ENCODE peak calls at places on chromosomes 11 and 22, in ten cellular contexts. L is lower leg skin; H is CD4-positive, alpha-beta T cell; G is COR-L47; N is astrocyte of the spinal cord; O is cardiac fibroblast; R is LHCN-M2; B is skeletal muscle cell; V is nucleus accumbens; Q is GDM1. E is an unnamed sample.
A peak's percentile ranks its signal among the peaks of the same experiment; 100 is the strongest.

GRCh38 chr11:76184551-76184993 is 21.7 kb downstream of the WNT11 start:
- DNase-seq in R (no peak), Q (no peak), G (no peak), L (no peak), B (no peak), V (no peak), O (no peak), H (no peak), N (no peak), E (no peak)

GRCh38 chr11:67648796-67649613 is 1.5 kb downstream of the ACY3 start:
- DNase-seq in H (no peak), Q (peak; percentile 82), O (no peak), R (no peak), G (no peak), N (no peak), V (no peak), L (no peak), B (no peak), E (no peak)

GRCh38 chr22:18057568-18058209 is 20.1 kb upstream of the PEX26 start:
- DNase-seq in Q (no peak), G (no peak), V (no peak), H (no peak), L (peak; percentile 79), N (peak; percentile 98), R (peak; percentile 93), O (peak; percentile 99), B (peak; percentile 98), E (peak; percentile 90)

GRCh38 chr11:103582351-103582909 is 454.0 kb upstream of the DDI1 start:
- DNase-seq in O (peak; percentile 31), V (no peak), G (no peak), N (no peak), H (no peak), Q (no peak), L (no peak), B (no peak), R (peak; percentile 16), E (no peak)

GRCh38 chr11:16857186-16857585 is 118.7 kb downstream of the C11orf58 start:
- DNase-seq in H (no peak), O (no peak), N (no peak), L (no peak), Q (no peak), G (no peak), R (no peak), V (no peak), B (no peak), E (no peak)

GRCh38 chr11:128453444-128454336 is 133.7 kb downstream of the ETS1 start:
- DNase-seq in Q (no peak), B (peak; percentile 96), V (no peak), R (peak; percentile 84), G (no peak), L (peak; percentile 81), H (no peak), N (peak; percentile 94), O (peak; percentile 94), E (peak; percentile 87)

GRCh38 chr11:128776434-128777284 is 82.8 kb downstream of the FLI1 start:
- DNase-seq in L (no peak), N (peak; percentile 45), V (no peak), H (peak; percentile 17), Q (no peak), R (peak; percentile 34), O (peak; percentile 55), B (no peak), G (no peak), E (no peak)

GRCh38 chr22:21624120-21624879 is 5.5 kb downstream of the YDJC start:
- DNase-seq in V (no peak), G (no peak), H (no peak), R (no peak), O (peak; percentile 26), Q (no peak), L (no peak), B (no peak), N (no peak), E (no peak)

GRCh38 chr22:17897411-17897810 is 123.1 kb upstream of the BID start:
- DNase-seq in L (no peak), V (no peak), B (no peak), H (no peak), R (no peak), N (no peak), O (no peak), Q (no peak), G (no peak), E (no peak)

GRCh38 chr11:8092587-8093424 is 11.8 kb downstream of the TUB start:
- DNase-seq in N (peak; percentile 63), R (peak; percentile 66), B (no peak), G (peak; percentile 85), O (peak; percentile 74), Q (no peak), H (no peak), L (peak; percentile 51), V (no peak), E (peak; percentile 52)

GRCh38 chr11:8250981-8251620 is 12.6 kb downstream of the LMO1 start:
- DNase-seq in O (no peak), H (no peak), G (no peak), V (no peak), L (no peak), Q (no peak), B (no peak), N (no peak), R (no peak), E (no peak)

GRCh38 chr11:35389897-35390462 is 29.4 kb downstream of the SLC1A2 start:
- DNase-seq in L (no peak), H (no peak), Q (no peak), V (no peak), G (no peak), B (no peak), R (no peak), O (no peak), N (no peak), E (no peak)

GRCh38 chr22:40022536-40023225 is 27.9 kb downstream of the FAM83F start:
- DNase-seq in N (no peak), O (no peak), Q (no peak), R (no peak), L (peak; percentile 69), H (no peak), G (peak; percentile 44), V (no peak), B (no peak), E (peak; percentile 40)

GRCh38 chr11:115591380-115591779 is 87.2 kb upstream of the CADM1 start:
- DNase-seq in R (no peak), O (no peak), B (no peak), G (no peak), Q (no peak), N (no peak), V (no peak), L (no peak), H (no peak), E (no peak)

GRCh38 chr11:94880216-94880615 is 93.1 kb downstream of the CWC15 start:
- DNase-seq in B (no peak), G (no peak), H (no peak), N (peak; percentile 60), Q (no peak), L (no peak), R (peak; percentile 58), V (no peak), O (peak; percentile 43), E (peak; percentile 88)

GRCh38 chr11:71298761-71299181 is 46.4 kb upstream of the SHANK2 start:
- DNase-seq in G (no peak), Q (no peak), R (no peak), V (no peak), N (no peak), B (no peak), L (no peak), O (no peak), H (no peak), E (no peak)

GRCh38 chr11:86177319-86177718 is 67.2 kb upstream of the EED start:
- DNase-seq in R (no peak), O (no peak), V (no peak), B (no peak), Q (no peak), H (no peak), G (no peak), N (no peak), L (no peak), E (no peak)

GRCh38 chr11:96314326-96315050 is 28.5 kb downstream of the MAML2 start:
- DNase-seq in G (no peak), N (peak; percentile 61), V (no peak), R (peak; percentile 74), H (no peak), B (no peak), L (no peak), O (peak; percentile 85), Q (peak; percentile 16), E (peak; percentile 89)

GRCh38 chr22:27139935-27140493 is 482.6 kb downstream of the MIAT start:
- DNase-seq in R (peak; percentile 93), B (peak; percentile 53), Q (no peak), L (no peak), G (no peak), N (peak; percentile 82), H (no peak), V (no peak), O (peak; percentile 91), E (peak; percentile 84)

GRCh38 chr11:28132541-28132940 is 24.4 kb downstream of the METTL15 start:
- DNase-seq in V (no peak), L (no peak), B (no peak), Q (no peak), G (no peak), N (no peak), O (peak; percentile 38), H (no peak), R (peak; percentile 47), E (no peak)

GRCh38 chr11:38014405-38014804 is 1416.4 kb upstream of the RAG2 start:
- DNase-seq in Q (no peak), H (no peak), B (peak; percentile 48), O (peak; percentile 84), G (no peak), N (peak; percentile 92), R (peak; percentile 35), L (no peak), V (no peak), E (peak; percentile 27)

GRCh38 chr22:19505735-19506126 is 18.5 kb downstream of the CLDN5 start:
- DNase-seq in O (no peak), G (no peak), V (no peak), B (no peak), N (no peak), Q (no peak), R (no peak), H (no peak), L (no peak), E (no peak)

GRCh38 chr11:121534131-121535093 is 81.6 kb upstream of the SORL1-AS1 start:
- DNase-seq in V (no peak), Q (no peak), B (peak; percentile 12), O (peak; percentile 19), H (no peak), R (peak; percentile 10), N (peak; percentile 13), G (no peak), L (peak; percentile 16), E (no peak)

GRCh38 chr11:75273331-75273988 is 32.9 kb downstream of the TPBGL start:
- DNase-seq in N (no peak), H (no peak), Q (no peak), L (no peak), V (no peak), O (no peak), G (no peak), R (no peak), B (no peak), E (no peak)

GRCh38 chr11:34243620-34244493 is 114.0 kb downstream of the ABTB2 start:
- DNase-seq in G (no peak), V (no peak), L (no peak), O (peak; percentile 78), H (no peak), B (no peak), R (peak; percentile 53), N (peak; percentile 68), Q (no peak), E (peak; percentile 84)

GRCh38 chr11:133115099-133115498 is 417.2 kb downstream of the OPCML start:
- DNase-seq in V (no peak), L (no peak), R (no peak), O (no peak), Q (no peak), G (no peak), H (no peak), B (no peak), N (no peak), E (no peak)

GRCh38 chr11:35126000-35126878 is 12.7 kb upstream of the CD44 start:
- DNase-seq in B (no peak), G (no peak), R (no peak), L (no peak), H (no peak), N (no peak), Q (no peak), O (no peak), V (no peak), E (no peak)

GRCh38 chr11:21798216-21798615 is 394.7 kb upstream of the ANO5 start:
- DNase-seq in Q (no peak), H (no peak), N (no peak), R (no peak), O (no peak), B (no peak), G (no peak), V (no peak), L (no peak), E (no peak)